ENCODE peak calls at places on chromosomes 7 and 10, in eight cellular contexts. R is T-cell; S is pancreas; J is right cardiac atrium; Q is gastroesophageal sphincter; L is central memory CD8-positive, alpha-beta T cell; U is Right ventricle myocardium inferior; H is natural killer cell. T is an unnamed sample.
A peak's percentile ranks its signal among the peaks of the same experiment; 100 is the strongest.

GRCh38 chr7:90213521-90213920 is 2.0 kb downstream of the STEAP2 start:
- ATAC-seq in L (no peak), S (no peak), Q (no peak), J (no peak), R (no peak), H (no peak), U (no peak), T (no peak)

GRCh38 chr7:107596881-107597581 is 17.0 kb downstream of the BCAP29 start:
- ATAC-seq in J (no peak), Q (no peak), R (no peak), U (no peak), L (no peak), S (no peak), H (no peak), T (no peak)

GRCh38 chr7:50685445-50686070 is 97.1 kb downstream of the GRB10 start:
- ATAC-seq in S (peak; percentile 5), J (peak; percentile 61), H (no peak), R (no peak), L (no peak), U (peak; percentile 50), Q (peak; percentile 63), T (no peak)

GRCh38 chr10:92479541-92479940 is 94.4 kb downstream of the IDE start:
- ATAC-seq in J (no peak), R (no peak), S (no peak), U (no peak), Q (no peak), L (no peak), H (no peak), T (no peak)

GRCh38 chr10:101227765-101228681 is 1.2 kb downstream of the LBX1 start:
- ATAC-seq in Q (no peak), R (no peak), J (no peak), L (no peak), U (no peak), H (no peak), S (peak; percentile 49), T (no peak)

GRCh38 chr10:79468015-79468560 is 22.7 kb upstream of the ZCCHC24 start:
- ATAC-seq in L (no peak), S (peak; percentile 12), H (no peak), U (peak; percentile 43), J (peak; percentile 42), Q (peak; percentile 26), R (no peak), T (no peak)

GRCh38 chr10:63878428-63878827 is 357.2 kb downstream of the REEP3 start:
- ATAC-seq in R (no peak), U (no peak), H (no peak), Q (no peak), S (no peak), J (no peak), L (no peak), T (no peak)

GRCh38 chr7:36710186-36710813 is 14.0 kb downstream of the AOAH start:
- ATAC-seq in L (no peak), R (no peak), U (no peak), S (peak; percentile 89), H (no peak), Q (no peak), J (no peak), T (no peak)

GRCh38 chr10:98314577-98315284 is 46.7 kb upstream of the LOXL4 start:
- ATAC-seq in L (no peak), H (no peak), Q (peak; percentile 79), S (peak; percentile 62), R (no peak), J (peak; percentile 49), U (no peak), T (no peak)

GRCh38 chr10:36301539-36301938 is 659.4 kb upstream of the FZD8 start:
- ATAC-seq in S (no peak), Q (no peak), L (no peak), H (no peak), J (no peak), U (no peak), R (no peak), T (no peak)

GRCh38 chr7:73597978-73598782 is 19.8 kb upstream of the TBL2 start:
- ATAC-seq in R (no peak), L (no peak), J (no peak), Q (no peak), U (no peak), H (no peak), S (no peak), T (no peak)

GRCh38 chr10:132397671-132398565 is 918 bp downstream of the PWWP2B start:
- ATAC-seq in R (peak; percentile 5), Q (no peak), J (no peak), S (peak; percentile 50), L (peak; percentile 12), U (no peak), H (peak; percentile 22), T (peak; percentile 32)

GRCh38 chr10:85527610-85528317 is 838.8 kb downstream of the GRID1 start:
- ATAC-seq in J (no peak), R (no peak), Q (no peak), S (no peak), L (no peak), H (no peak), U (no peak), T (no peak)

GRCh38 chr10:24851595-24851994 is 100.8 kb downstream of the PRTFDC1 start:
- ATAC-seq in H (no peak), Q (no peak), S (peak; percentile 84), R (peak; percentile 89), J (no peak), L (no peak), U (no peak), T (no peak)

GRCh38 chr7:31796375-31796774 is 109.4 kb downstream of the PPP1R17 start:
- ATAC-seq in U (no peak), J (no peak), Q (no peak), R (no peak), H (no peak), S (no peak), L (no peak), T (no peak)

GRCh38 chr7:27144799-27145166 is 1.3 kb upstream of the HOXA5 start:
- ATAC-seq in J (no peak), H (no peak), L (no peak), Q (no peak), U (no peak), S (no peak), R (no peak), T (no peak)

GRCh38 chr10:106935978-106936451 is 228.5 kb downstream of the SORCS1 start:
- ATAC-seq in L (no peak), J (peak; percentile 43), H (no peak), S (no peak), Q (peak; percentile 36), R (no peak), U (peak; percentile 20), T (peak; percentile 78)

GRCh38 chr7:47852330-47853245 is 95.7 kb downstream of the PKD1L1 start:
- ATAC-seq in H (no peak), S (no peak), R (no peak), U (no peak), L (no peak), J (peak; percentile 22), Q (no peak), T (peak; percentile 65)

GRCh38 chr7:41224063-41224763 is 478.7 kb downstream of the INHBA start:
- ATAC-seq in Q (no peak), R (no peak), S (no peak), U (no peak), L (no peak), H (no peak), J (no peak), T (no peak)

T was measured in stimulated activated memory B cell treated with anti-CD40 and anti-IgM and Interleukin-4, amounts not matched to agents 10 μg/mL and 1 μg/mL and 100 μg/mL, for 72 hours.